ENCODE peak calls at places on chromosome 17, in nine cellular contexts. One of them, this sample, is unnamed.
A peak's percentile ranks its signal among the peaks of the same experiment; 100 is the strongest.

GRCh38 chr17:39174907-39175694 is 9.1 kb upstream of the ARL5C start:
- DNase-seq in right lobe of liver: no peak
- DNase-seq in effector memory CD4-positive, alpha-beta T cell: peak; percentile 50
- DNase-seq in heart right ventricle: peak; percentile 83
- DNase-seq in SJCRH30: peak; percentile 71
- DNase-seq in fibroblast of lung: peak; percentile 70
- DNase-seq in heart left ventricle: peak; percentile 79
- DNase-seq in sigmoid colon: peak; percentile 90
- DNase-seq in adipocyte: peak; percentile 83
- DNase-seq in this sample: peak; percentile 81

GRCh38 chr17:6599364-6599763 is 41.1 kb downstream of the KIAA0753 start:
- DNase-seq in heart right ventricle: no peak
- DNase-seq in SJCRH30: no peak
- DNase-seq in adipocyte: peak; percentile 64
- DNase-seq in effector memory CD4-positive, alpha-beta T cell: no peak
- DNase-seq in right lobe of liver: no peak
- DNase-seq in fibroblast of lung: peak; percentile 7
- DNase-seq in heart left ventricle: no peak
- DNase-seq in sigmoid colon: no peak
- DNase-seq in this sample: no peak

GRCh38 chr17:77826132-77826873 is 132.2 kb upstream of the TNRC6C start:
- DNase-seq in fibroblast of lung: no peak
- DNase-seq in heart left ventricle: no peak
- DNase-seq in sigmoid colon: peak; percentile 51
- DNase-seq in effector memory CD4-positive, alpha-beta T cell: no peak
- DNase-seq in heart right ventricle: no peak
- DNase-seq in adipocyte: no peak
- DNase-seq in SJCRH30: no peak
- DNase-seq in right lobe of liver: no peak
- DNase-seq in this sample: no peak

GRCh38 chr17:55527520-55528118 is 16.4 kb upstream of the SMIM36 start:
- DNase-seq in effector memory CD4-positive, alpha-beta T cell: no peak
- DNase-seq in right lobe of liver: peak; percentile 51
- DNase-seq in heart left ventricle: no peak
- DNase-seq in adipocyte: peak; percentile 80
- DNase-seq in SJCRH30: peak; percentile 25
- DNase-seq in sigmoid colon: no peak
- DNase-seq in heart right ventricle: peak; percentile 25
- DNase-seq in fibroblast of lung: peak; percentile 83
- DNase-seq in this sample: peak; percentile 23

GRCh38 chr17:77609553-77610517 is 348.7 kb upstream of the TNRC6C start:
- DNase-seq in right lobe of liver: no peak
- DNase-seq in fibroblast of lung: peak; percentile 17
- DNase-seq in SJCRH30: no peak
- DNase-seq in adipocyte: no peak
- DNase-seq in heart right ventricle: no peak
- DNase-seq in heart left ventricle: no peak
- DNase-seq in sigmoid colon: peak; percentile 78
- DNase-seq in effector memory CD4-positive, alpha-beta T cell: peak; percentile 29
- DNase-seq in this sample: no peak

GRCh38 chr17:45230787-45231480 is 9.2 kb downstream of the FMNL1 start:
- DNase-seq in sigmoid colon: peak; percentile 68
- DNase-seq in heart left ventricle: peak; percentile 60
- DNase-seq in fibroblast of lung: peak; percentile 64
- DNase-seq in adipocyte: peak; percentile 46
- DNase-seq in right lobe of liver: no peak
- DNase-seq in SJCRH30: peak; percentile 67
- DNase-seq in heart right ventricle: peak; percentile 57
- DNase-seq in effector memory CD4-positive, alpha-beta T cell: no peak
- DNase-seq in this sample: no peak

GRCh38 chr17:38879878-38880727 is 10.2 kb downstream of the LASP1 start:
- DNase-seq in heart right ventricle: peak; percentile 55
- DNase-seq in fibroblast of lung: peak; percentile 86
- DNase-seq in right lobe of liver: no peak
- DNase-seq in effector memory CD4-positive, alpha-beta T cell: no peak
- DNase-seq in sigmoid colon: peak; percentile 79
- DNase-seq in SJCRH30: peak; percentile 93
- DNase-seq in adipocyte: peak; percentile 82
- DNase-seq in heart left ventricle: peak; percentile 56
- DNase-seq in this sample: no peak

GRCh38 chr17:29590261-29590978 is 972 bp upstream of the GIT1 start:
- DNase-seq in heart left ventricle: peak; percentile 24
- DNase-seq in SJCRH30: peak; percentile 57
- DNase-seq in effector memory CD4-positive, alpha-beta T cell: no peak
- DNase-seq in sigmoid colon: peak; percentile 75
- DNase-seq in right lobe of liver: peak; percentile 46
- DNase-seq in heart right ventricle: peak; percentile 15
- DNase-seq in fibroblast of lung: peak; percentile 47
- DNase-seq in adipocyte: peak; percentile 61
- DNase-seq in this sample: peak; percentile 52

GRCh38 chr17:20246692-20247091 is 220.6 kb downstream of the LGALS9B start:
- DNase-seq in right lobe of liver: no peak
- DNase-seq in fibroblast of lung: no peak
- DNase-seq in heart right ventricle: no peak
- DNase-seq in adipocyte: no peak
- DNase-seq in effector memory CD4-positive, alpha-beta T cell: no peak
- DNase-seq in sigmoid colon: no peak
- DNase-seq in heart left ventricle: no peak
- DNase-seq in SJCRH30: no peak
- DNase-seq in this sample: no peak

GRCh38 chr17:33686171-33686570 is 393.1 kb upstream of the ASIC2 start:
- DNase-seq in heart right ventricle: no peak
- DNase-seq in sigmoid colon: no peak
- DNase-seq in right lobe of liver: no peak
- DNase-seq in heart left ventricle: no peak
- DNase-seq in adipocyte: no peak
- DNase-seq in fibroblast of lung: no peak
- DNase-seq in effector memory CD4-positive, alpha-beta T cell: no peak
- DNase-seq in SJCRH30: peak; percentile 7
- DNase-seq in this sample: peak; percentile 27

GRCh38 chr17:52495646-52496045 is 337.1 kb upstream of the CA10 start:
- DNase-seq in sigmoid colon: no peak
- DNase-seq in heart left ventricle: no peak
- DNase-seq in effector memory CD4-positive, alpha-beta T cell: no peak
- DNase-seq in heart right ventricle: no peak
- DNase-seq in right lobe of liver: no peak
- DNase-seq in fibroblast of lung: no peak
- DNase-seq in SJCRH30: no peak
- DNase-seq in adipocyte: no peak
- DNase-seq in this sample: no peak

DNA sequence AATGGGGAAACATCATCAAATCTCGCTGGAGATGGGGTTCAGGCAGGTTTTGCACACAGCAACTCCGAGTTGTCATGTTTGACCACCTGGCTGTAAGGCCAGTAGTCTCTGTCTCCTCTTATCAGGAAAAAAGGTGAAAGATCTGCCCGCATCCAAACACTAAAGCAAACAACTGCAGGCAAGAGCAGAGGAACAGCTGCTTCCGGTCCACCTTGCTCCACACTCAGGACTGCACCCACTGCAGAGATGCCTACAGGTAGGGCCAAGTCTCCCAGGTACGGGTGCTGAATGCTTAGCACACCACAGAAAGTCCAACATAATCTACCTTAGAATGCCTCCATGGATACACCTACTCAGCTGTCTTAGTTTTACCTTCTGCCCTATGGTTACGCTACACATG is 7.3 kb downstream of the TEX2 start:
- DNase-seq in right lobe of liver: no peak
- DNase-seq in sigmoid colon: no peak
- DNase-seq in adipocyte: no peak
- DNase-seq in fibroblast of lung: no peak
- DNase-seq in heart left ventricle: no peak
- DNase-seq in effector memory CD4-positive, alpha-beta T cell: no peak
- DNase-seq in heart right ventricle: no peak
- DNase-seq in SJCRH30: no peak
- DNase-seq in this sample: no peak
- H3K9me3 ChIP-seq in right lobe of liver: no peaks in the 10 kb centered on the region
- H3K9me3 ChIP-seq in sigmoid colon: no peaks in the 10 kb centered on the region
- H3K9me3 ChIP-seq in adipocyte: no peaks in the 10 kb centered on the region
- H3K9me3 ChIP-seq in fibroblast of lung: no peaks in the 10 kb centered on the region
- H3K9me3 ChIP-seq in heart left ventricle: no peaks in the 10 kb centered on the region
- H3K9me3 ChIP-seq in effector memory CD4-positive, alpha-beta T cell: no peaks in the 10 kb centered on the region
- H3K9me3 ChIP-seq in heart right ventricle: no peaks in the 10 kb centered on the region
- H3K9me3 ChIP-seq in SJCRH30: no peaks in the 10 kb centered on the region
- H3K9me3 ChIP-seq in this sample: no peaks in the 10 kb centered on the region

GRCh38 chr17:80780381-80781187 is 211.1 kb upstream of the CHMP6 start:
- DNase-seq in heart left ventricle: no peak
- DNase-seq in sigmoid colon: peak; percentile 64
- DNase-seq in fibroblast of lung: no peak
- DNase-seq in heart right ventricle: no peak
- DNase-seq in right lobe of liver: no peak
- DNase-seq in adipocyte: no peak
- DNase-seq in SJCRH30: peak; percentile 64
- DNase-seq in effector memory CD4-positive, alpha-beta T cell: no peak
- DNase-seq in this sample: no peak

GRCh38 chr17:80779961-80780380 is 211.7 kb upstream of the CHMP6 start:
- DNase-seq in adipocyte: peak; percentile 80
- DNase-seq in right lobe of liver: no peak
- DNase-seq in heart left ventricle: no peak
- DNase-seq in SJCRH30: no peak
- DNase-seq in sigmoid colon: peak; percentile 84
- DNase-seq in effector memory CD4-positive, alpha-beta T cell: no peak
- DNase-seq in fibroblast of lung: peak; percentile 94
- DNase-seq in heart right ventricle: no peak
- DNase-seq in this sample: no peak

GRCh38 chr17:80781851-80782277 is 209.8 kb upstream of the CHMP6 start:
- DNase-seq in sigmoid colon: peak; percentile 61
- DNase-seq in fibroblast of lung: no peak
- DNase-seq in heart left ventricle: no peak
- DNase-seq in adipocyte: no peak
- DNase-seq in heart right ventricle: peak; percentile 34
- DNase-seq in effector memory CD4-positive, alpha-beta T cell: no peak
- DNase-seq in SJCRH30: no peak
- DNase-seq in right lobe of liver: no peak
- DNase-seq in this sample: no peak

GRCh38 chr17:80782536-80783427 is 208.9 kb upstream of the CHMP6 start:
- DNase-seq in sigmoid colon: peak; percentile 90
- DNase-seq in SJCRH30: no peak
- DNase-seq in heart right ventricle: no peak
- DNase-seq in right lobe of liver: no peak
- DNase-seq in fibroblast of lung: peak; percentile 55
- DNase-seq in adipocyte: peak; percentile 46
- DNase-seq in heart left ventricle: no peak
- DNase-seq in effector memory CD4-positive, alpha-beta T cell: no peak
- DNase-seq in this sample: no peak

DNA sequence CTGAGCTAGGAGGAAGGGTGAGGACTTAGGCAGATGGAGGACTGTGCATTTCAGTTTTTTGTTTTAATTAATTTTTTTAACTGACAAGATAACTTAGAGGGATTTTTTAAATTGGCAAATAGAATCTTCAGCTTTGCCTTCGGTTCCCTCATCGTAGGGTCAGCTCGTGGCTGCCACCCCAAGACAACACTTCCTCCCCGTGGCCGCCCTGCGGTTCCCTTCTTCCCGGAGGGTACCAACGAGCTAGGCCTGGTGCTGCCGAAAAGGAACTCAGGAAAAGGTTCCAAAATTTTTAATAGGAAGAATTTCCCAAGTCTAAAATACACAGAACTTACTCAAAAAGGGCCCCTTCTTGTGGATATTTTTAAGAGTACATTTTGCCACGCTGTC is 210.5 kb upstream of the CHMP6 start:
- DNase-seq in adipocyte: no peak
- DNase-seq in effector memory CD4-positive, alpha-beta T cell: no peak
- DNase-seq in right lobe of liver: no peak
- DNase-seq in SJCRH30: no peak
- DNase-seq in heart right ventricle: no peak
- DNase-seq in sigmoid colon: peak; percentile 63
- DNase-seq in heart left ventricle: no peak
- DNase-seq in fibroblast of lung: no peak
- DNase-seq in this sample: no peak
- H3K9me3 ChIP-seq in adipocyte: no peaks in the 10 kb centered on the region
- H3K9me3 ChIP-seq in effector memory CD4-positive, alpha-beta T cell: no peaks in the 10 kb centered on the region
- H3K9me3 ChIP-seq in right lobe of liver: no peaks in the 10 kb centered on the region
- H3K9me3 ChIP-seq in SJCRH30: no peaks in the 10 kb centered on the region
- H3K9me3 ChIP-seq in heart right ventricle: no peaks in the 10 kb centered on the region
- H3K9me3 ChIP-seq in sigmoid colon: no peaks in the 10 kb centered on the region
- H3K9me3 ChIP-seq in heart left ventricle: no peaks in the 10 kb centered on the region
- H3K9me3 ChIP-seq in fibroblast of lung: no peaks in the 10 kb centered on the region
- H3K9me3 ChIP-seq in this sample: no peaks in the 10 kb centered on the region

GRCh38 chr17:22503322-22503899 is 811.1 kb downstream of the KCNJ18 start:
- DNase-seq in SJCRH30: no peak
- DNase-seq in sigmoid colon: no peak
- DNase-seq in fibroblast of lung: no peak
- DNase-seq in heart left ventricle: no peak
- DNase-seq in effector memory CD4-positive, alpha-beta T cell: no peak
- DNase-seq in right lobe of liver: no peak
- DNase-seq in adipocyte: no peak
- DNase-seq in heart right ventricle: no peak
- DNase-seq in this sample: no peak

GRCh38 chr17:22506861-22507260 is 814.5 kb downstream of the KCNJ18 start:
- DNase-seq in sigmoid colon: no peak
- DNase-seq in adipocyte: no peak
- DNase-seq in heart left ventricle: no peak
- DNase-seq in heart right ventricle: no peak
- DNase-seq in right lobe of liver: no peak
- DNase-seq in SJCRH30: peak; percentile 2
- DNase-seq in fibroblast of lung: no peak
- DNase-seq in effector memory CD4-positive, alpha-beta T cell: no peak
- DNase-seq in this sample: no peak

GRCh38 chr17:22505660-22506059 is 813.3 kb downstream of the KCNJ18 start:
- DNase-seq in adipocyte: no peak
- DNase-seq in heart right ventricle: no peak
- DNase-seq in effector memory CD4-positive, alpha-beta T cell: no peak
- DNase-seq in fibroblast of lung: no peak
- DNase-seq in sigmoid colon: no peak
- DNase-seq in right lobe of liver: no peak
- DNase-seq in heart left ventricle: no peak
- DNase-seq in SJCRH30: no peak
- DNase-seq in this sample: no peak

GRCh38 chr17:22507823-22508222 is 815.5 kb downstream of the KCNJ18 start:
- DNase-seq in effector memory CD4-positive, alpha-beta T cell: no peak
- DNase-seq in sigmoid colon: no peak
- DNase-seq in adipocyte: no peak
- DNase-seq in right lobe of liver: no peak
- DNase-seq in SJCRH30: peak; percentile 68
- DNase-seq in fibroblast of lung: no peak
- DNase-seq in heart right ventricle: no peak
- DNase-seq in heart left ventricle: no peak
- DNase-seq in this sample: no peak

DNA sequence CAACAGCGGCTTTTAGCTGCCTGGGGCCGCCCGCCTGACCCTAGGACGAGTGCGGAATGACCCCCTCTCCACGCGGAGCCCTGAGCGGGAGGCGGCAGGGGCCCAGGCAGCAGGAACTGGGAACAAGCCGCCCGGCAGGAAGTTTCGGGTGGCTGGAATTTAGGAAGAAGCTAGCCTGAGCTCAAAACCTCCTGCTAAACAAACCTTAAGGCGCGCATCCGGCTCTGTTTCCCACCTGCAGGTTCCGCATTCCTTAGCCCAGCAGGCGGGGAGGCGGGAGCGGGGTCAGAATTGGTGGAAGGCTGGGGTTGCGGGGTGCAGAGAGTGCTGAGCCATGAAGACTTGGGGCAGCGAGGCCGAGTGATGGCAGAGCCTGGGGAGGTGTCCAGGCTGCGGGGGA is 813.9 kb downstream of the KCNJ18 start:
- DNase-seq in fibroblast of lung: no peak
- DNase-seq in heart left ventricle: no peak
- DNase-seq in right lobe of liver: no peak
- DNase-seq in SJCRH30: no peak
- DNase-seq in sigmoid colon: no peak
- DNase-seq in heart right ventricle: no peak
- DNase-seq in adipocyte: no peak
- DNase-seq in effector memory CD4-positive, alpha-beta T cell: no peak
- DNase-seq in this sample: no peak
- H3K9me3 ChIP-seq in fibroblast of lung: no peaks in the 10 kb centered on the region
- H3K9me3 ChIP-seq in heart left ventricle: no peaks in the 10 kb centered on the region
- H3K9me3 ChIP-seq in right lobe of liver: no peaks in the 10 kb centered on the region
- H3K9me3 ChIP-seq in SJCRH30: no peaks in the 10 kb centered on the region
- H3K9me3 ChIP-seq in sigmoid colon: no peaks in the 10 kb centered on the region
- H3K9me3 ChIP-seq in heart right ventricle: peaks cover 17% of the 10 kb centered on the region
- H3K9me3 ChIP-seq in adipocyte: no peaks in the 10 kb centered on the region
- H3K9me3 ChIP-seq in effector memory CD4-positive, alpha-beta T cell: no peaks in the 10 kb centered on the region
- H3K9me3 ChIP-seq in this sample: peaks cover 58% of the 10 kb centered on the region

GRCh38 chr17:22273308-22273707 is 581.0 kb downstream of the KCNJ18 start:
- DNase-seq in SJCRH30: no peak
- DNase-seq in effector memory CD4-positive, alpha-beta T cell: no peak
- DNase-seq in right lobe of liver: no peak
- DNase-seq in heart left ventricle: no peak
- DNase-seq in adipocyte: no peak
- DNase-seq in fibroblast of lung: no peak
- DNase-seq in sigmoid colon: no peak
- DNase-seq in heart right ventricle: no peak
- DNase-seq in this sample: no peak
- H3K9me3 ChIP-seq in SJCRH30: no peaks in the 10 kb centered on the region
- H3K9me3 ChIP-seq in effector memory CD4-positive, alpha-beta T cell: no peaks in the 10 kb centered on the region
- H3K9me3 ChIP-seq in right lobe of liver: no peaks in the 10 kb centered on the region
- H3K9me3 ChIP-seq in heart left ventricle: no peaks in the 10 kb centered on the region
- H3K9me3 ChIP-seq in adipocyte: no peaks in the 10 kb centered on the region
- H3K9me3 ChIP-seq in fibroblast of lung: no peaks in the 10 kb centered on the region
- H3K9me3 ChIP-seq in sigmoid colon: peaks cover 12% of the 10 kb centered on the region
- H3K9me3 ChIP-seq in heart right ventricle: no peaks in the 10 kb centered on the region
- H3K9me3 ChIP-seq in this sample: peaks cover 61% of the 10 kb centered on the region

This sample was measured in mucosa of descending colon.